ENCODE peak calls at places on chromosomes 7 and 10, in eight cellular contexts. A is NCI-H2081, R is caudate nucleus, B is GM12864, I is LoVo, E is Calu3, Q is RPMI7951, D is H4. M is an unnamed sample.
A peak's percentile ranks its signal among the peaks of the same experiment; 100 is the strongest.

GRCh38 chr10:77226434-77226833 is 411.2 kb downstream of the KCNMA1 start:
- DNase-seq in Q (no peak), E (no peak), B (no peak), A (no peak), R (no peak), I (no peak), D (no peak), M (no peak)

GRCh38 chr7:41116817-41117216 is 586.1 kb downstream of the INHBA start:
- DNase-seq in D (no peak), B (no peak), Q (peak; percentile 84), I (no peak), E (no peak), R (no peak), A (no peak), M (no peak)

GRCh38 chr10:131128731-131129130 is 182.8 kb downstream of the TCERG1L start:
- DNase-seq in D (no peak), E (no peak), I (no peak), A (no peak), Q (no peak), R (no peak), B (no peak), M (no peak)

GRCh38 chr10:69049564-69049955 is 38.3 kb upstream of the SRGN start:
- DNase-seq in Q (no peak), A (no peak), I (no peak), B (no peak), D (no peak), E (no peak), R (no peak), M (no peak)

GRCh38 chr10:110871236-110872084 is at the start of gene PDCD4:
- DNase-seq in B (peak; percentile 73), Q (peak; percentile 94), I (peak; percentile 96), D (peak; percentile 98), R (peak; percentile 99), A (peak; percentile 95), E (peak; percentile 97), M (peak; percentile 89)

GRCh38 chr7:5528071-5528814 is 104.6 kb upstream of the TNRC18 start:
- DNase-seq in R (peak; percentile 56), I (no peak), B (no peak), A (peak; percentile 64), Q (peak; percentile 71), D (peak; percentile 64), E (peak; percentile 59), M (no peak)

GRCh38 chr7:32163911-32164310 is 93.7 kb upstream of the PDE1C start:
- DNase-seq in I (no peak), B (no peak), A (no peak), D (no peak), R (no peak), Q (no peak), E (no peak), M (no peak)

GRCh38 chr7:132935608-132936007 is 146.3 kb downstream of the CHCHD3 start:
- DNase-seq in B (no peak), E (no peak), D (no peak), A (no peak), I (no peak), R (no peak), Q (no peak), M (no peak)

GRCh38 chr7:32070406-32071360 is at the start of gene PDE1C:
- DNase-seq in Q (peak; percentile 62), E (peak; percentile 65), B (no peak), D (no peak), R (peak; percentile 57), I (no peak), A (no peak), M (peak; percentile 31)

GRCh38 chr10:43683451-43684197 is 34.9 kb upstream of the ZNF32 start:
- DNase-seq in Q (no peak), R (no peak), A (no peak), I (no peak), B (no peak), E (peak; percentile 33), D (no peak), M (no peak)

GRCh38 chr10:5566606-5567005 is 41.8 kb downstream of the CALML3 start:
- DNase-seq in R (peak; percentile 68), E (no peak), D (no peak), Q (peak; percentile 60), A (no peak), I (no peak), B (no peak), M (no peak)

GRCh38 chr10:73907841-73908517 is 3.0 kb upstream of the PLAU start:
- DNase-seq in D (peak; percentile 75), A (no peak), E (no peak), Q (peak; percentile 84), B (no peak), R (no peak), I (no peak), M (no peak)

GRCh38 chr10:106711313-106711906 is 453.1 kb downstream of the SORCS1 start:
- DNase-seq in A (no peak), I (no peak), R (no peak), D (peak; percentile 39), E (peak; percentile 18), Q (peak; percentile 1), B (peak; percentile 29), M (no peak)

GRCh38 chr7:134966691-134967090 is 19.6 kb upstream of the AGBL3 start:
- DNase-seq in Q (no peak), D (no peak), I (no peak), R (no peak), B (no peak), A (peak; percentile 53), E (no peak), M (peak; percentile 1)

GRCh38 chr10:91210435-91210834 is 10.0 kb upstream of the PCGF5 start:
- DNase-seq in R (no peak), I (no peak), B (peak; percentile 69), A (peak; percentile 99), D (peak; percentile 16), E (peak; percentile 6), Q (peak; percentile 9), M (peak; percentile 87)

GRCh38 chr10:92413519-92413918 is 122.6 kb downstream of the MARCHF5 start:
- DNase-seq in E (no peak), I (no peak), D (no peak), A (no peak), B (no peak), R (no peak), Q (peak; percentile 55), M (no peak)

GRCh38 chr7:5773661-5774086 is 7.8 kb downstream of the RNF216 start:
- DNase-seq in Q (peak; percentile 98), A (no peak), D (peak; percentile 94), B (no peak), R (peak; percentile 16), E (peak; percentile 73), I (peak; percentile 98), M (no peak)

GRCh38 chr7:69610675-69611037 is 12.4 kb downstream of the AUTS2 start:
- DNase-seq in D (no peak), A (peak; percentile 55), R (no peak), E (no peak), B (no peak), Q (no peak), I (no peak), M (peak; percentile 72)

GRCh38 chr10:58955615-58956014 is 220.8 kb upstream of the PHYHIPL start:
- DNase-seq in I (no peak), Q (no peak), A (peak; percentile 28), R (no peak), E (no peak), D (no peak), B (no peak), M (no peak)

GRCh38 chr7:99244942-99245341 is 27.7 kb upstream of the MYH16 start:
- DNase-seq in I (no peak), Q (peak; percentile 83), B (no peak), A (no peak), R (no peak), E (no peak), D (no peak), M (no peak)

GRCh38 chr10:76337641-76338040 is 906.2 kb downstream of the LRMDA start:
- DNase-seq in I (no peak), Q (peak; percentile 58), A (no peak), D (peak; percentile 56), E (no peak), R (no peak), B (no peak), M (no peak)